ENCODE peak calls at places on chromosomes 13 and 19, in six cellular contexts. One of them, this sample, is unnamed.

GRCh38 chr19:48630289-48631036 is 6.7 kb downstream of the DBP start:
- DNase-seq in HCT116: no peak
- DNase-seq in CD4-positive, alpha-beta T cell: no peak
- DNase-seq in fibroblast of the conjunctiva: no peak
- DNase-seq in GM23248: peak
- DNase-seq in KBM-7: no peak
- DNase-seq in this sample: peak

GRCh38 chr13:98570929-98571372 is 6.0 kb downstream of the STK24 start:
- DNase-seq in KBM-7: no peak
- DNase-seq in CD4-positive, alpha-beta T cell: no peak
- DNase-seq in fibroblast of the conjunctiva: no peak
- DNase-seq in GM23248: no peak
- DNase-seq in HCT116: peak
- DNase-seq in this sample: no peak

GRCh38 chr13:100461309-100462035 is 127.1 kb downstream of the GGACT start:
- DNase-seq in CD4-positive, alpha-beta T cell: no peak
- DNase-seq in fibroblast of the conjunctiva: no peak
- DNase-seq in KBM-7: no peak
- DNase-seq in GM23248: no peak
- DNase-seq in HCT116: no peak
- DNase-seq in this sample: peak

GRCh38 chr19:16193466-16193865 is 4.2 kb upstream of the AP1M1 start:
- DNase-seq in HCT116: no peak
- DNase-seq in fibroblast of the conjunctiva: no peak
- DNase-seq in KBM-7: no peak
- DNase-seq in GM23248: no peak
- DNase-seq in CD4-positive, alpha-beta T cell: no peak
- DNase-seq in this sample: no peak

GRCh38 chr13:35388979-35389378 is 87.5 kb downstream of the MAB21L1 start:
- DNase-seq in fibroblast of the conjunctiva: no peak
- DNase-seq in HCT116: no peak
- DNase-seq in GM23248: peak
- DNase-seq in KBM-7: peak
- DNase-seq in CD4-positive, alpha-beta T cell: no peak
- DNase-seq in this sample: peak

GRCh38 chr19:46901701-46902401 is 41.1 kb downstream of the ARHGAP35 start:
- DNase-seq in KBM-7: no peak
- DNase-seq in HCT116: no peak
- DNase-seq in CD4-positive, alpha-beta T cell: no peak
- DNase-seq in GM23248: peak
- DNase-seq in fibroblast of the conjunctiva: no peak
- DNase-seq in this sample: no peak

GRCh38 chr19:2261438-2262172 is 5.4 kb upstream of the JSRP1 start:
- DNase-seq in HCT116: peak
- DNase-seq in fibroblast of the conjunctiva: no peak
- DNase-seq in CD4-positive, alpha-beta T cell: no peak
- DNase-seq in GM23248: peak
- DNase-seq in KBM-7: peak
- DNase-seq in this sample: no peak

GRCh38 chr13:76293346-76293745 is 592.9 kb downstream of the KCTD12 start:
- DNase-seq in KBM-7: no peak
- DNase-seq in HCT116: no peak
- DNase-seq in CD4-positive, alpha-beta T cell: no peak
- DNase-seq in GM23248: peak
- DNase-seq in fibroblast of the conjunctiva: peak
- DNase-seq in this sample: no peak

GRCh38 chr13:26914148-26914547 is 153.6 kb upstream of the GPR12 start:
- DNase-seq in KBM-7: no peak
- DNase-seq in fibroblast of the conjunctiva: no peak
- DNase-seq in CD4-positive, alpha-beta T cell: no peak
- DNase-seq in HCT116: no peak
- DNase-seq in GM23248: no peak
- DNase-seq in this sample: no peak

GRCh38 chr13:90808838-90809237 is 538.6 kb upstream of the MIR17HG start:
- DNase-seq in KBM-7: no peak
- DNase-seq in HCT116: no peak
- DNase-seq in CD4-positive, alpha-beta T cell: no peak
- DNase-seq in GM23248: no peak
- DNase-seq in fibroblast of the conjunctiva: no peak
- DNase-seq in this sample: no peak

GRCh38 chr19:16628984-16629691 is 1.1 kb upstream of the MED26 start:
- DNase-seq in fibroblast of the conjunctiva: peak
- DNase-seq in GM23248: peak
- DNase-seq in HCT116: no peak
- DNase-seq in CD4-positive, alpha-beta T cell: no peak
- DNase-seq in KBM-7: peak
- DNase-seq in this sample: peak

This sample was measured in NCI-H146.